ENCODE peak calls at places on chromosomes 16 and 17, in six cellular contexts. A is ovary, R is EH, M is cardiac fibroblast, P is memory B cell, X is sigmoid colon. G is an unnamed sample.

GRCh38 chr17:75848523-75849303 is 4.5 kb upstream of the UNC13D start:
- DNase-seq in A (peak), R (peak), M (peak), P (peak), X (peak), G (no peak)

GRCh38 chr17:47099451-47099986 is 89.6 kb downstream of the CDC27 start:
- DNase-seq in A (no peak), R (no peak), M (no peak), P (no peak), X (no peak), G (no peak)

GRCh38 chr16:4380131-4381063 is 8.7 kb downstream of the VASN start:
- DNase-seq in A (no peak), R (peak), M (no peak), P (no peak), X (no peak), G (no peak)

GRCh38 chr17:55717898-55718735 is 4.5 kb downstream of the TMEM100 start:
- DNase-seq in A (peak), R (peak), M (peak), P (peak), X (peak), G (peak)

GRCh38 chr16:88424536-88425230 is 28.4 kb upstream of the ZFPM1 start:
- DNase-seq in A (no peak), R (no peak), M (no peak), P (no peak), X (no peak), G (no peak)

GRCh38 chr16:30984669-30985400 is at the start of gene HSD3B7:
- DNase-seq in A (peak), R (peak), M (peak), P (peak), X (peak), G (peak)

GRCh38 chr16:20175358-20175757 is 101.7 kb upstream of the GPR139 start:
- DNase-seq in A (no peak), R (no peak), M (no peak), P (no peak), X (no peak), G (no peak)

GRCh38 chr16:3669067-3669466 is 14.6 kb downstream of the DNASE1 start:
- DNase-seq in A (no peak), R (no peak), M (no peak), P (no peak), X (no peak), G (no peak)

GRCh38 chr17:38459556-38459955 is 31.3 kb downstream of the ARHGAP23 start:
- DNase-seq in A (no peak), R (no peak), M (no peak), P (no peak), X (no peak), G (no peak)

GRCh38 chr16:56477096-56477878 is 25.9 kb downstream of the OGFOD1 start:
- DNase-seq in A (no peak), R (peak), M (peak), P (no peak), X (no peak), G (peak)

GRCh38 chr16:30907064-30907463 is 10.7 kb downstream of the CTF1 start:
- DNase-seq in A (no peak), R (no peak), M (no peak), P (no peak), X (no peak), G (no peak)

GRCh38 chr17:58335779-58336455 is 7.3 kb upstream of the TSPOAP1 start:
- DNase-seq in A (no peak), R (peak), M (no peak), P (no peak), X (peak), G (no peak)

GRCh38 chr17:42387663-42388380 is 420 bp downstream of the STAT3 start:
- DNase-seq in A (peak), R (peak), M (peak), P (peak), X (peak), G (no peak)